ENCODE peak calls at places on chromosomes 2 and 18, in six cellular contexts. S is NCI-H2081, M is right atrium auricular region, K is posterior cingulate gyrus, I is B cell, Y is caudate nucleus. Q is an unnamed sample.

GRCh38 chr2:172098650-172099471 is 3.8 kb downstream of the DLX2 start:
- DNase-seq in M (peak), I (no peak), K (no peak), Y (peak), S (peak), Q (no peak)

GRCh38 chr2:16645088-16645487 is 20.5 kb downstream of the CYRIA start:
- DNase-seq in K (no peak), I (no peak), S (no peak), Y (no peak), M (no peak), Q (no peak)

GRCh38 chr2:99555410-99555809 is 65.6 kb upstream of the REV1 start:
- DNase-seq in K (no peak), M (no peak), I (no peak), S (no peak), Y (no peak), Q (no peak)

GRCh38 chr2:69811018-69811417 is 18.4 kb upstream of the GMCL1 start:
- DNase-seq in Y (no peak), I (no peak), K (no peak), M (no peak), S (no peak), Q (no peak)

GRCh38 chr2:201500534-201500933 is 49.0 kb downstream of the STRADB start:
- DNase-seq in Y (no peak), S (no peak), I (no peak), K (no peak), M (no peak), Q (no peak)

GRCh38 chr18:2655954-2656236 is 369 bp downstream of the SMCHD1 start:
- DNase-seq in M (no peak), I (no peak), K (no peak), S (peak), Y (no peak), Q (no peak)

GRCh38 chr2:241904011-241904718 is 34.6 kb downstream of the RTP5 start:
- DNase-seq in Y (no peak), M (no peak), I (no peak), S (no peak), K (no peak), Q (no peak)

GRCh38 chr2:40304340-40304739 is 147.6 kb downstream of the SLC8A1 start:
- DNase-seq in K (no peak), M (no peak), I (no peak), S (no peak), Y (peak), Q (no peak)

GRCh38 chr2:101231253-101231652 is 21.4 kb upstream of the CNOT11 start:
- DNase-seq in S (no peak), Y (no peak), M (no peak), K (no peak), I (no peak), Q (no peak)

GRCh38 chr2:36455788-36456187 is 100.2 kb downstream of the CRIM1 start:
- DNase-seq in Y (no peak), S (no peak), I (no peak), K (no peak), M (no peak), Q (no peak)

GRCh38 chr2:118190365-118190916 is 102.2 kb downstream of the INSIG2 start:
- DNase-seq in I (no peak), K (no peak), S (no peak), Y (no peak), M (no peak), Q (no peak)

GRCh38 chr2:193517615-193518014 is 1322.9 kb upstream of the TMEFF2 start:
- DNase-seq in I (no peak), M (no peak), S (no peak), Y (no peak), K (no peak), Q (no peak)

GRCh38 chr2:174699993-174700766 is 64.1 kb downstream of the CHRNA1 start:
- DNase-seq in I (no peak), K (no peak), Y (no peak), M (no peak), S (peak), Q (no peak)

GRCh38 chr18:8140841-8141501 is 468.3 kb upstream of the RAB12 start:
- DNase-seq in M (peak), Y (no peak), I (no peak), S (no peak), K (no peak), Q (no peak)

GRCh38 chr2:101255501-101255900 is 2.8 kb downstream of the CNOT11 start:
- DNase-seq in Y (no peak), S (no peak), K (no peak), I (no peak), M (no peak), Q (no peak)

GRCh38 chr18:49006641-49007136 is 55.9 kb upstream of the SMAD7 start:
- DNase-seq in I (no peak), M (no peak), Y (peak), K (no peak), S (peak), Q (no peak)

GRCh38 chr18:29225351-29225750 is 1048.4 kb upstream of the CDH2 start:
- DNase-seq in S (no peak), I (no peak), Y (no peak), K (no peak), M (no peak), Q (no peak)

GRCh38 chr2:179536185-179536584 is 271.6 kb upstream of the SESTD1 start:
- DNase-seq in S (no peak), K (no peak), I (no peak), M (no peak), Y (no peak), Q (no peak)

GRCh38 chr2:124879615-124880014 is 854.5 kb downstream of the CNTNAP5 start:
- DNase-seq in M (no peak), K (no peak), I (no peak), S (no peak), Y (no peak), Q (no peak)

GRCh38 chr18:10661333-10661732 is 135.5 kb downstream of the NAPG start:
- DNase-seq in Y (no peak), I (no peak), S (no peak), M (no peak), K (no peak), Q (no peak)

GRCh38 chr2:29568135-29568534 is 353.3 kb downstream of the ALK start:
- DNase-seq in S (no peak), Y (no peak), I (no peak), K (no peak), M (no peak), Q (no peak)

GRCh38 chr2:171391532-171391931 is 42.3 kb downstream of the METTL8 start:
- DNase-seq in K (no peak), Y (no peak), I (no peak), M (no peak), S (no peak), Q (no peak)

GRCh38 chr18:31399336-31400032 is 22.9 kb downstream of the DSG4 start:
- DNase-seq in I (no peak), M (no peak), K (no peak), Y (no peak), S (no peak), Q (no peak)

GRCh38 chr2:124563415-124563814 is 538.3 kb downstream of the CNTNAP5 start:
- DNase-seq in S (peak), I (no peak), Y (no peak), K (no peak), M (no peak), Q (no peak)

GRCh38 chr2:112140413-112140802 is 2.2 kb downstream of the FBLN7 start:
- DNase-seq in Y (no peak), K (no peak), S (no peak), I (no peak), M (peak), Q (no peak)

GRCh38 chr2:102637358-102637757 is 18.0 kb downstream of the SLC9A2 start:
- DNase-seq in I (no peak), Y (no peak), S (no peak), K (no peak), M (no peak), Q (no peak)

GRCh38 chr2:3386448-3386958 is 7.0 kb downstream of the TRAPPC12 start:
- DNase-seq in I (no peak), S (no peak), K (no peak), M (no peak), Y (no peak), Q (no peak)

GRCh38 chr2:216149741-216150140 is 40.6 kb downstream of the XRCC5 start:
- DNase-seq in Y (no peak), I (no peak), K (no peak), S (no peak), M (no peak), Q (no peak)

GRCh38 chr2:231711677-231712461 is 3.5 kb downstream of the PTMA start:
- DNase-seq in Y (no peak), M (no peak), S (no peak), K (no peak), I (no peak), Q (no peak)

GRCh38 chr18:70072678-70073077 is 125.0 kb upstream of the CD226 start:
- DNase-seq in S (peak), K (no peak), I (no peak), M (no peak), Y (no peak), Q (no peak)

Q was measured in CMK.